ENCODE peak calls at places on chromosome 4, in eight cellular contexts. V, X, G, Z, E, S, J and W are unnamed samples.

GRCh38 chr4:156803056-156803455 is 168.5 kb downstream of the PDGFC start:
- DNase-seq in Z (no peak), S (peak), E (no peak), V (no peak), J (no peak), X (no peak), G (no peak), W (no peak)

GRCh38 chr4:72712997-72713396 is 144.0 kb upstream of the ADAMTS3 start:
- DNase-seq in Z (no peak), V (no peak), X (no peak), J (no peak), E (no peak), S (no peak), G (no peak), W (no peak)

GRCh38 chr4:17373666-17374065 is 138.2 kb downstream of the QDPR start:
- DNase-seq in E (no peak), G (no peak), J (no peak), Z (no peak), X (no peak), V (no peak), S (no peak), W (no peak)

GRCh38 chr4:44978035-44978434 is 251.7 kb upstream of the GNPDA2 start:
- DNase-seq in X (no peak), V (no peak), S (no peak), G (no peak), E (no peak), J (no peak), Z (no peak), W (no peak)

GRCh38 chr4:112031712-112032328 is 113.4 kb upstream of the FAM241A start:
- DNase-seq in X (no peak), E (peak), J (peak), V (no peak), S (peak), G (no peak), Z (peak), W (peak)

GRCh38 chr4:93791570-93792195 is 36.9 kb upstream of the ATOH1 start:
- DNase-seq in G (no peak), E (peak), Z (peak), X (peak), J (peak), S (peak), V (no peak), W (peak)

GRCh38 chr4:141587897-141588296 is 48.5 kb upstream of the IL15 start:
- DNase-seq in X (no peak), Z (no peak), V (no peak), E (no peak), S (peak), J (no peak), G (no peak), W (no peak)

GRCh38 chr4:39814403-39815185 is 116.7 kb downstream of the UBE2K start:
- DNase-seq in V (no peak), X (no peak), E (no peak), J (peak), G (no peak), Z (no peak), S (peak), W (no peak)

GRCh38 chr4:73979407-73979806 is 2.4 kb downstream of the PF4 start:
- DNase-seq in V (no peak), E (no peak), G (no peak), X (no peak), Z (no peak), S (no peak), J (no peak), W (no peak)

GRCh38 chr4:54233128-54233696 is 4.1 kb downstream of the PDGFRA start:
- DNase-seq in J (peak), E (no peak), G (no peak), X (peak), Z (peak), V (peak), S (peak), W (peak)

GRCh38 chr4:87807402-87807801 is 8.0 kb downstream of the IBSP start:
- DNase-seq in J (peak), X (peak), V (no peak), Z (no peak), E (no peak), G (no peak), S (peak), W (no peak)

GRCh38 chr4:113574636-113575103 is 186.9 kb downstream of the CAMK2D start:
- DNase-seq in S (peak), E (no peak), V (no peak), Z (no peak), G (no peak), X (no peak), J (peak), W (peak)

GRCh38 chr4:170047774-170048354 is 21.7 kb upstream of the MFAP3L start:
- DNase-seq in X (peak), J (peak), Z (peak), S (peak), V (peak), G (no peak), E (no peak), W (peak)

GRCh38 chr4:86825511-86825910 is 23.7 kb downstream of the SLC10A6 start:
- DNase-seq in S (peak), X (no peak), V (no peak), E (no peak), Z (no peak), G (no peak), J (no peak), W (no peak)

GRCh38 chr4:189001971-189002450 is 862.8 kb downstream of the TRIML1 start:
- DNase-seq in V (no peak), E (no peak), Z (no peak), X (no peak), G (no peak), J (no peak), S (no peak), W (no peak)

GRCh38 chr4:52076731-52077130 is 25.6 kb downstream of the SPATA18 start:
- DNase-seq in E (no peak), G (no peak), V (no peak), X (no peak), Z (no peak), S (no peak), J (peak), W (no peak)

GRCh38 chr4:136831553-136831952 is 700.7 kb downstream of the PCDH18 start:
- DNase-seq in V (no peak), X (no peak), Z (no peak), J (no peak), E (no peak), G (no peak), S (no peak), W (peak)